ENCODE peak calls at places on chromosomes 5 and 9, in five cellular contexts. One of them, this sample, is unnamed.

GRCh38 chr5:43729846-43730478 is 127.0 kb downstream of the NNT start:
- DNase-seq in activated CD8-positive, alpha-beta T cell treated with anti-CD3 and anti-CD28 coated beads for 36 hours: no peak
- DNase-seq in DMS153: no peak
- DNase-seq in GM03348: peak; percentile 28
- DNase-seq in mesothelial cell of epicardium: no peak
- DNase-seq in this sample: no peak

GRCh38 chr5:179486596-179487051 is 63.7 kb upstream of the RUFY1 start:
- DNase-seq in activated CD8-positive, alpha-beta T cell treated with anti-CD3 and anti-CD28 coated beads for 36 hours: no peak
- DNase-seq in DMS153: no peak
- DNase-seq in GM03348: no peak
- DNase-seq in mesothelial cell of epicardium: no peak
- DNase-seq in this sample: no peak

GRCh38 chr5:155485344-155485743 is 471.8 kb downstream of the KIF4B start:
- DNase-seq in activated CD8-positive, alpha-beta T cell treated with anti-CD3 and anti-CD28 coated beads for 36 hours: no peak
- DNase-seq in DMS153: no peak
- DNase-seq in GM03348: no peak
- DNase-seq in mesothelial cell of epicardium: no peak
- DNase-seq in this sample: no peak

GRCh38 chr5:103778915-103779314 is 216.3 kb upstream of the NUDT12 start:
- DNase-seq in activated CD8-positive, alpha-beta T cell treated with anti-CD3 and anti-CD28 coated beads for 36 hours: no peak
- DNase-seq in DMS153: no peak
- DNase-seq in GM03348: no peak
- DNase-seq in mesothelial cell of epicardium: no peak
- DNase-seq in this sample: no peak

GRCh38 chr9:100322954-100323536 is 29.7 kb downstream of the TEX10 start:
- DNase-seq in activated CD8-positive, alpha-beta T cell treated with anti-CD3 and anti-CD28 coated beads for 36 hours: peak; percentile 63
- DNase-seq in DMS153: no peak
- DNase-seq in GM03348: peak; percentile 43
- DNase-seq in mesothelial cell of epicardium: no peak
- DNase-seq in this sample: peak; percentile 12

GRCh38 chr5:158852622-158853021 is 247.1 kb downstream of the EBF1 start:
- DNase-seq in activated CD8-positive, alpha-beta T cell treated with anti-CD3 and anti-CD28 coated beads for 36 hours: peak; percentile 7
- DNase-seq in DMS153: no peak
- DNase-seq in GM03348: no peak
- DNase-seq in mesothelial cell of epicardium: no peak
- DNase-seq in this sample: no peak

GRCh38 chr5:107669543-107670027 is 1.2 kb downstream of the EFNA5 start:
- DNase-seq in activated CD8-positive, alpha-beta T cell treated with anti-CD3 and anti-CD28 coated beads for 36 hours: peak; percentile 8
- DNase-seq in DMS153: no peak
- DNase-seq in GM03348: peak; percentile 32
- DNase-seq in mesothelial cell of epicardium: peak; percentile 25
- DNase-seq in this sample: no peak

GRCh38 chr5:37696190-37697021 is 143.4 kb downstream of the GDNF start:
- DNase-seq in activated CD8-positive, alpha-beta T cell treated with anti-CD3 and anti-CD28 coated beads for 36 hours: no peak
- DNase-seq in DMS153: no peak
- DNase-seq in GM03348: peak; percentile 41
- DNase-seq in mesothelial cell of epicardium: no peak
- DNase-seq in this sample: peak; percentile 67

GRCh38 chr5:180785794-180786221 is 16.8 kb downstream of the MGAT1 start:
- DNase-seq in activated CD8-positive, alpha-beta T cell treated with anti-CD3 and anti-CD28 coated beads for 36 hours: no peak
- DNase-seq in DMS153: no peak
- DNase-seq in GM03348: peak; percentile 88
- DNase-seq in mesothelial cell of epicardium: no peak
- DNase-seq in this sample: no peak

GRCh38 chr9:114078021-114078780 is at the start of gene AMBP:
- DNase-seq in activated CD8-positive, alpha-beta T cell treated with anti-CD3 and anti-CD28 coated beads for 36 hours: no peak
- DNase-seq in DMS153: no peak
- DNase-seq in GM03348: no peak
- DNase-seq in mesothelial cell of epicardium: no peak
- DNase-seq in this sample: no peak

GRCh38 chr5:72015103-72015548 is 92.1 kb upstream of the MAP1B start:
- DNase-seq in activated CD8-positive, alpha-beta T cell treated with anti-CD3 and anti-CD28 coated beads for 36 hours: peak; percentile 32
- DNase-seq in DMS153: peak; percentile 87
- DNase-seq in GM03348: no peak
- DNase-seq in mesothelial cell of epicardium: no peak
- DNase-seq in this sample: peak; percentile 74

GRCh38 chr5:151155149-151155776 is 2.3 kb downstream of the ANXA6 start:
- DNase-seq in activated CD8-positive, alpha-beta T cell treated with anti-CD3 and anti-CD28 coated beads for 36 hours: peak; percentile 64
- DNase-seq in DMS153: no peak
- DNase-seq in GM03348: peak; percentile 52
- DNase-seq in mesothelial cell of epicardium: no peak
- DNase-seq in this sample: no peak

GRCh38 chr9:37410969-37411785 is 11.3 kb upstream of the GRHPR start:
- DNase-seq in activated CD8-positive, alpha-beta T cell treated with anti-CD3 and anti-CD28 coated beads for 36 hours: peak; percentile 52
- DNase-seq in DMS153: no peak
- DNase-seq in GM03348: peak; percentile 55
- DNase-seq in mesothelial cell of epicardium: no peak
- DNase-seq in this sample: no peak

GRCh38 chr9:113775714-113776113 is 100.4 kb upstream of the ZNF618 start:
- DNase-seq in activated CD8-positive, alpha-beta T cell treated with anti-CD3 and anti-CD28 coated beads for 36 hours: no peak
- DNase-seq in DMS153: no peak
- DNase-seq in GM03348: no peak
- DNase-seq in mesothelial cell of epicardium: no peak
- DNase-seq in this sample: no peak

GRCh38 chr9:34553511-34554021 is 30.8 kb upstream of the ENHO start:
- DNase-seq in activated CD8-positive, alpha-beta T cell treated with anti-CD3 and anti-CD28 coated beads for 36 hours: no peak
- DNase-seq in DMS153: no peak
- DNase-seq in GM03348: no peak
- DNase-seq in mesothelial cell of epicardium: no peak
- DNase-seq in this sample: no peak

GRCh38 chr9:108983885-108984284 is 29.4 kb downstream of the CTNNAL1 start:
- DNase-seq in activated CD8-positive, alpha-beta T cell treated with anti-CD3 and anti-CD28 coated beads for 36 hours: no peak
- DNase-seq in DMS153: no peak
- DNase-seq in GM03348: no peak
- DNase-seq in mesothelial cell of epicardium: no peak
- DNase-seq in this sample: no peak

GRCh38 chr9:79801459-79801858 is 229.7 kb downstream of the TLE4 start:
- DNase-seq in activated CD8-positive, alpha-beta T cell treated with anti-CD3 and anti-CD28 coated beads for 36 hours: no peak
- DNase-seq in DMS153: no peak
- DNase-seq in GM03348: no peak
- DNase-seq in mesothelial cell of epicardium: no peak
- DNase-seq in this sample: no peak

GRCh38 chr5:131430794-131431193 is 166.9 kb downstream of the CDC42SE2 start:
- DNase-seq in activated CD8-positive, alpha-beta T cell treated with anti-CD3 and anti-CD28 coated beads for 36 hours: no peak
- DNase-seq in DMS153: no peak
- DNase-seq in GM03348: peak; percentile 7
- DNase-seq in mesothelial cell of epicardium: no peak
- DNase-seq in this sample: no peak

GRCh38 chr5:168114444-168115017 is 176.9 kb upstream of the WWC1 start:
- DNase-seq in activated CD8-positive, alpha-beta T cell treated with anti-CD3 and anti-CD28 coated beads for 36 hours: peak; percentile 60
- DNase-seq in DMS153: peak; percentile 16
- DNase-seq in GM03348: peak; percentile 70
- DNase-seq in mesothelial cell of epicardium: no peak
- DNase-seq in this sample: no peak